ENCODE peak calls at places on chromosomes 3 and 15, in six cellular contexts. L is activated CD4-positive, CD25-positive, alpha-beta regulatory T cell treated with anti-CD3 and anti-CD28 coated beads, Interleukin-2, amount 50 U/mL, for 16 hours; P is right lobe of liver; T is germinal center; Q is adrenal gland; U is COR-L47. X is an unnamed sample.

GRCh38 chr15:25171856-25172687 is 217.3 kb downstream of the SNRPN start:
- DNase-seq in U (no peak), L (no peak), P (no peak), T (no peak), Q (peak; percentile 39), X (peak; percentile 51)

GRCh38 chr3:51384145-51384729 is 854 bp upstream of the MANF start:
- DNase-seq in L (no peak), T (peak; percentile 43), U (no peak), P (no peak), Q (no peak), X (no peak)

GRCh38 chr3:60884005-60884404 is 367.2 kb downstream of the FHIT start:
- DNase-seq in T (no peak), L (no peak), Q (no peak), P (no peak), U (no peak), X (no peak)

GRCh38 chr15:29092376-29093064 is 177.1 kb downstream of the NSMCE3 start:
- DNase-seq in Q (no peak), P (no peak), L (no peak), U (no peak), T (no peak), X (peak; percentile 38)

GRCh38 chr3:117408811-117409210 is 699.2 kb downstream of the TUSC7 start:
- DNase-seq in Q (no peak), P (no peak), L (no peak), T (no peak), U (no peak), X (no peak)

GRCh38 chr3:52218953-52219650 is 6.3 kb downstream of the TLR9 start:
- DNase-seq in U (no peak), P (no peak), Q (no peak), T (no peak), L (no peak), X (no peak)

GRCh38 chr15:75149911-75150709 is 51.6 kb upstream of the C15orf39 start:
- DNase-seq in P (no peak), Q (no peak), U (no peak), T (no peak), L (no peak), X (no peak)

GRCh38 chr3:52683611-52684010 is 2.1 kb downstream of the PBRM1 start:
- DNase-seq in U (no peak), P (peak; percentile 66), T (no peak), Q (no peak), L (no peak), X (peak; percentile 74)

GRCh38 chr15:26634319-26634718 is 138.5 kb downstream of the GABRB3 start:
- DNase-seq in L (no peak), U (no peak), T (no peak), P (no peak), Q (peak; percentile 59), X (no peak)

GRCh38 chr3:5787863-5788488 is 600.5 kb downstream of the EDEM1 start:
- DNase-seq in U (no peak), Q (peak; percentile 57), T (no peak), L (no peak), P (no peak), X (no peak)

GRCh38 chr3:46717447-46718231 is at the start of gene PRSS50:
- DNase-seq in U (no peak), P (peak; percentile 41), L (no peak), Q (no peak), T (no peak), X (no peak)

GRCh38 chr3:191136347-191136746 is 62.7 kb upstream of the OSTN start:
- DNase-seq in L (no peak), P (no peak), Q (no peak), U (peak; percentile 12), T (peak; percentile 26), X (no peak)

GRCh38 chr15:91043190-91043874 is 20.9 kb upstream of the VPS33B start:
- DNase-seq in Q (no peak), T (no peak), U (no peak), L (no peak), P (no peak), X (no peak)

GRCh38 chr3:159786489-159787181 is 202.0 kb upstream of the IL12A start:
- DNase-seq in T (no peak), P (no peak), U (no peak), Q (no peak), L (no peak), X (no peak)

GRCh38 chr15:28921925-28922711 is 36.3 kb downstream of the APBA2 start:
- DNase-seq in T (no peak), P (no peak), U (no peak), Q (no peak), L (no peak), X (peak; percentile 50)

GRCh38 chr3:13019706-13020105 is 53.5 kb downstream of the IQSEC1 start:
- DNase-seq in Q (no peak), U (no peak), T (no peak), L (no peak), P (no peak), X (peak; percentile 59)

GRCh38 chr3:106309274-106309673 is 440.5 kb upstream of the CBLB start:
- DNase-seq in L (no peak), P (no peak), Q (no peak), U (no peak), T (no peak), X (no peak)

GRCh38 chr3:38018296-38019266 is 10.9 kb downstream of the PLCD1 start:
- DNase-seq in P (no peak), Q (no peak), U (no peak), L (no peak), T (no peak), X (peak; percentile 51)

X was measured in kidney.